ENCODE peak calls at places on chromosome 22, in eight cellular contexts. One of them, this sample, is unnamed.

GRCh38 chr22:25448435-25449051 is 115.9 kb upstream of the GRK3 start:
- DNase-seq in ascending aorta: no peak
- DNase-seq in heart right ventricle: no peak
- DNase-seq in H1: no peak
- DNase-seq in hepatocyte: peak; percentile 30
- DNase-seq in RWPE1: no peak
- DNase-seq in brain microvascular endothelial cell: peak; percentile 13
- DNase-seq in OCI-LY7: peak; percentile 21
- DNase-seq in this sample: no peak

GRCh38 chr22:26589367-26589844 is 526 bp downstream of the TPST2 start:
- DNase-seq in ascending aorta: no peak
- DNase-seq in heart right ventricle: peak; percentile 23
- DNase-seq in hepatocyte: peak; percentile 53
- DNase-seq in RWPE1: peak; percentile 13
- DNase-seq in brain microvascular endothelial cell: no peak
- DNase-seq in H1: no peak
- DNase-seq in OCI-LY7: peak; percentile 28
- DNase-seq in this sample: no peak

GRCh38 chr22:33919591-33920501 is at the start of gene LARGE1:
- DNase-seq in OCI-LY7: peak; percentile 52
- DNase-seq in heart right ventricle: peak; percentile 54
- DNase-seq in hepatocyte: peak; percentile 76
- DNase-seq in brain microvascular endothelial cell: no peak
- DNase-seq in ascending aorta: no peak
- DNase-seq in RWPE1: no peak
- DNase-seq in H1: no peak
- DNase-seq in this sample: no peak

GRCh38 chr22:37462983-37463382 is 23.2 kb downstream of the MFNG start:
- DNase-seq in OCI-LY7: no peak
- DNase-seq in hepatocyte: peak; percentile 82
- DNase-seq in brain microvascular endothelial cell: no peak
- DNase-seq in ascending aorta: no peak
- DNase-seq in H1: no peak
- DNase-seq in RWPE1: no peak
- DNase-seq in heart right ventricle: no peak
- DNase-seq in this sample: no peak

GRCh38 chr22:23127055-23127756 is 14.6 kb downstream of the RSPH14 start:
- DNase-seq in brain microvascular endothelial cell: no peak
- DNase-seq in hepatocyte: no peak
- DNase-seq in ascending aorta: no peak
- DNase-seq in OCI-LY7: no peak
- DNase-seq in RWPE1: no peak
- DNase-seq in heart right ventricle: no peak
- DNase-seq in H1: no peak
- DNase-seq in this sample: no peak

GRCh38 chr22:41417622-41418390 is 28.8 kb downstream of the TOB2 start:
- DNase-seq in hepatocyte: no peak
- DNase-seq in heart right ventricle: peak; percentile 92
- DNase-seq in H1: no peak
- DNase-seq in RWPE1: no peak
- DNase-seq in OCI-LY7: no peak
- DNase-seq in brain microvascular endothelial cell: no peak
- DNase-seq in ascending aorta: peak; percentile 85
- DNase-seq in this sample: no peak

GRCh38 chr22:48187272-48187855 is 1424.9 kb downstream of the TBC1D22A start:
- DNase-seq in ascending aorta: no peak
- DNase-seq in RWPE1: no peak
- DNase-seq in OCI-LY7: no peak
- DNase-seq in H1: no peak
- DNase-seq in hepatocyte: peak; percentile 37
- DNase-seq in heart right ventricle: no peak
- DNase-seq in brain microvascular endothelial cell: no peak
- DNase-seq in this sample: no peak

GRCh38 chr22:35727436-35727835 is 9.8 kb downstream of the APOL5 start:
- DNase-seq in ascending aorta: no peak
- DNase-seq in OCI-LY7: no peak
- DNase-seq in hepatocyte: no peak
- DNase-seq in brain microvascular endothelial cell: no peak
- DNase-seq in RWPE1: no peak
- DNase-seq in heart right ventricle: no peak
- DNase-seq in H1: no peak
- DNase-seq in this sample: no peak

GRCh38 chr22:50276143-50276542 is 6.0 kb upstream of the MAPK11 start:
- DNase-seq in brain microvascular endothelial cell: no peak
- DNase-seq in RWPE1: no peak
- DNase-seq in H1: no peak
- DNase-seq in OCI-LY7: peak; percentile 86
- DNase-seq in hepatocyte: peak; percentile 72
- DNase-seq in ascending aorta: no peak
- DNase-seq in heart right ventricle: peak; percentile 75
- DNase-seq in this sample: no peak

GRCh38 chr22:26550498-26551033 is 38.3 kb upstream of the TFIP11 start:
- DNase-seq in H1: no peak
- DNase-seq in hepatocyte: no peak
- DNase-seq in brain microvascular endothelial cell: peak; percentile 87
- DNase-seq in OCI-LY7: no peak
- DNase-seq in heart right ventricle: peak; percentile 67
- DNase-seq in ascending aorta: no peak
- DNase-seq in RWPE1: no peak
- DNase-seq in this sample: no peak

GRCh38 chr22:25930083-25930482 is 188.1 kb downstream of the MYO18B start:
- DNase-seq in OCI-LY7: no peak
- DNase-seq in heart right ventricle: no peak
- DNase-seq in RWPE1: no peak
- DNase-seq in brain microvascular endothelial cell: no peak
- DNase-seq in ascending aorta: no peak
- DNase-seq in H1: no peak
- DNase-seq in hepatocyte: no peak
- DNase-seq in this sample: no peak

GRCh38 chr22:44218071-44218470 is 37.3 kb downstream of the PARVG start:
- DNase-seq in heart right ventricle: no peak
- DNase-seq in hepatocyte: no peak
- DNase-seq in H1: no peak
- DNase-seq in OCI-LY7: no peak
- DNase-seq in ascending aorta: no peak
- DNase-seq in brain microvascular endothelial cell: no peak
- DNase-seq in RWPE1: no peak
- DNase-seq in this sample: no peak

GRCh38 chr22:22460635-22461034 is 47.9 kb downstream of the ZNF280B start:
- DNase-seq in ascending aorta: no peak
- DNase-seq in heart right ventricle: no peak
- DNase-seq in OCI-LY7: peak; percentile 46
- DNase-seq in RWPE1: no peak
- DNase-seq in hepatocyte: peak; percentile 45
- DNase-seq in H1: no peak
- DNase-seq in brain microvascular endothelial cell: no peak
- DNase-seq in this sample: no peak

GRCh38 chr22:23075050-23075449 is 4.7 kb downstream of the GNAZ start:
- DNase-seq in OCI-LY7: no peak
- DNase-seq in brain microvascular endothelial cell: no peak
- DNase-seq in H1: no peak
- DNase-seq in heart right ventricle: peak; percentile 2
- DNase-seq in RWPE1: no peak
- DNase-seq in hepatocyte: no peak
- DNase-seq in ascending aorta: no peak
- DNase-seq in this sample: no peak

GRCh38 chr22:50361688-50362087 is 18.6 kb downstream of the PPP6R2 start:
- DNase-seq in hepatocyte: no peak
- DNase-seq in H1: no peak
- DNase-seq in OCI-LY7: no peak
- DNase-seq in ascending aorta: no peak
- DNase-seq in RWPE1: no peak
- DNase-seq in brain microvascular endothelial cell: no peak
- DNase-seq in heart right ventricle: no peak
- DNase-seq in this sample: no peak

GRCh38 chr22:48968201-48968959 is 859.3 kb downstream of the BRD1 start:
- DNase-seq in OCI-LY7: peak; percentile 17
- DNase-seq in ascending aorta: no peak
- DNase-seq in RWPE1: no peak
- DNase-seq in brain microvascular endothelial cell: no peak
- DNase-seq in hepatocyte: peak; percentile 74
- DNase-seq in H1: no peak
- DNase-seq in heart right ventricle: no peak
- DNase-seq in this sample: no peak

GRCh38 chr22:41682033-41682807 is 6.4 kb downstream of the SNU13 start:
- DNase-seq in H1: no peak
- DNase-seq in RWPE1: peak; percentile 86
- DNase-seq in heart right ventricle: peak; percentile 88
- DNase-seq in OCI-LY7: peak; percentile 81
- DNase-seq in hepatocyte: peak; percentile 88
- DNase-seq in ascending aorta: peak; percentile 43
- DNase-seq in brain microvascular endothelial cell: peak; percentile 83
- DNase-seq in this sample: peak; percentile 36

GRCh38 chr22:26367402-26368245 is 61.4 kb upstream of the ASPHD2 start:
- DNase-seq in heart right ventricle: no peak
- DNase-seq in hepatocyte: peak; percentile 73
- DNase-seq in RWPE1: peak; percentile 45
- DNase-seq in OCI-LY7: peak; percentile 76
- DNase-seq in ascending aorta: no peak
- DNase-seq in H1: no peak
- DNase-seq in brain microvascular endothelial cell: peak; percentile 32
- DNase-seq in this sample: no peak

GRCh38 chr22:45272498-45272897 is 12.3 kb upstream of the UPK3A start:
- DNase-seq in heart right ventricle: no peak
- DNase-seq in hepatocyte: no peak
- DNase-seq in OCI-LY7: no peak
- DNase-seq in brain microvascular endothelial cell: no peak
- DNase-seq in RWPE1: no peak
- DNase-seq in ascending aorta: no peak
- DNase-seq in H1: no peak
- DNase-seq in this sample: no peak
- H3K27ac ChIP-seq in heart right ventricle: peak overlapping the region; percentile 19
- H3K27ac ChIP-seq in hepatocyte: peak overlapping the region; percentile 94
- H3K27ac ChIP-seq in OCI-LY7: no peak overlapping the region
- H3K27ac ChIP-seq in brain microvascular endothelial cell: no peak overlapping the region
- H3K27ac ChIP-seq in RWPE1: no peak overlapping the region
- H3K27ac ChIP-seq in ascending aorta: peak overlapping the region; percentile 84
- H3K27ac ChIP-seq in H1: no peak overlapping the region
- H3K27ac ChIP-seq in this sample: no peak overlapping the region

GRCh38 chr22:42699281-42699681 is 21.4 kb downstream of the A4GALT start:
- DNase-seq in hepatocyte: no peak
- DNase-seq in OCI-LY7: no peak
- DNase-seq in heart right ventricle: no peak
- DNase-seq in brain microvascular endothelial cell: peak; percentile 30
- DNase-seq in RWPE1: no peak
- DNase-seq in H1: no peak
- DNase-seq in ascending aorta: no peak
- DNase-seq in this sample: no peak
- H3K27ac ChIP-seq in hepatocyte: no peak overlapping the region
- H3K27ac ChIP-seq in OCI-LY7: peak overlapping the region; percentile 26
- H3K27ac ChIP-seq in heart right ventricle: peak overlapping the region; percentile 95
- H3K27ac ChIP-seq in brain microvascular endothelial cell: no peak overlapping the region
- H3K27ac ChIP-seq in RWPE1: peak overlapping the region; percentile 99
- H3K27ac ChIP-seq in H1: no peak overlapping the region
- H3K27ac ChIP-seq in ascending aorta: peak overlapping the region; percentile 93
- H3K27ac ChIP-seq in this sample: no peak overlapping the region

DNA sequence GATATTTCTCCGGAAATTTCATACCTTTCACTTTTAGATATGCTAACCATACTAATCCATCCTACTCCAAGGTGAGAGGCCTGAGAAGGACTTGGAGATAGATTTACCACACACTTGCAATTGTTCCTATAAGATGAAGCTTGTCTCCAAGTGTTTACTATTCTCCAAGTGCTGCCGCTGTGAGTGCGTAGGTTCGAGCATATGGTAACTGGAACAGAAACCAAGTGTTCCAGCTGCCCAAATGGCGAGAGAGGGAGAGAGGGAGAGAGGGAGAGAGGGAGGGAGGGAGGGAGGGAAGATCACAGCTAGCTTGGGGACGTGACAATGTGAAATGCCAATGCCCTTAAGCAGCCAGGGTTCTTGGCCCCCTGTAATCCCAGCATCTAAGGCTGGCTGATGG is 21.5 kb downstream of the ASCC2 start:
- DNase-seq in hepatocyte: no peak
- DNase-seq in brain microvascular endothelial cell: no peak
- DNase-seq in heart right ventricle: no peak
- DNase-seq in OCI-LY7: no peak
- DNase-seq in ascending aorta: no peak
- DNase-seq in H1: no peak
- DNase-seq in RWPE1: no peak
- DNase-seq in this sample: no peak
- H3K27ac ChIP-seq in hepatocyte: no peak overlapping the region
- H3K27ac ChIP-seq in brain microvascular endothelial cell: no peak overlapping the region
- H3K27ac ChIP-seq in heart right ventricle: no peak overlapping the region
- H3K27ac ChIP-seq in OCI-LY7: no peak overlapping the region
- H3K27ac ChIP-seq in ascending aorta: no peak overlapping the region
- H3K27ac ChIP-seq in H1: no peak overlapping the region
- H3K27ac ChIP-seq in RWPE1: peak overlapping the region; percentile 75
- H3K27ac ChIP-seq in this sample: peak overlapping the region; percentile 78

GRCh38 chr22:20981787-20982562 is at the start of gene LZTR1:
- DNase-seq in brain microvascular endothelial cell: peak; percentile 57
- DNase-seq in H1: no peak
- DNase-seq in heart right ventricle: peak; percentile 83
- DNase-seq in OCI-LY7: peak; percentile 87
- DNase-seq in RWPE1: peak; percentile 66
- DNase-seq in hepatocyte: peak; percentile 91
- DNase-seq in ascending aorta: no peak
- DNase-seq in this sample: peak; percentile 40

GRCh38 chr22:20980938-20981722 is 967 bp upstream of the LZTR1 start:
- DNase-seq in heart right ventricle: no peak
- DNase-seq in ascending aorta: no peak
- DNase-seq in RWPE1: no peak
- DNase-seq in hepatocyte: no peak
- DNase-seq in H1: no peak
- DNase-seq in OCI-LY7: no peak
- DNase-seq in brain microvascular endothelial cell: no peak
- DNase-seq in this sample: no peak

GRCh38 chr22:20985720-20986119 is 3.6 kb downstream of the LZTR1 start:
- DNase-seq in brain microvascular endothelial cell: no peak
- DNase-seq in RWPE1: no peak
- DNase-seq in H1: no peak
- DNase-seq in heart right ventricle: no peak
- DNase-seq in ascending aorta: no peak
- DNase-seq in OCI-LY7: no peak
- DNase-seq in hepatocyte: no peak
- DNase-seq in this sample: no peak

GRCh38 chr22:20982563-20982882 is 426 bp downstream of the LZTR1 start:
- DNase-seq in ascending aorta: no peak
- DNase-seq in brain microvascular endothelial cell: no peak
- DNase-seq in RWPE1: peak; percentile 9
- DNase-seq in hepatocyte: no peak
- DNase-seq in H1: no peak
- DNase-seq in OCI-LY7: no peak
- DNase-seq in heart right ventricle: no peak
- DNase-seq in this sample: no peak

DNA sequence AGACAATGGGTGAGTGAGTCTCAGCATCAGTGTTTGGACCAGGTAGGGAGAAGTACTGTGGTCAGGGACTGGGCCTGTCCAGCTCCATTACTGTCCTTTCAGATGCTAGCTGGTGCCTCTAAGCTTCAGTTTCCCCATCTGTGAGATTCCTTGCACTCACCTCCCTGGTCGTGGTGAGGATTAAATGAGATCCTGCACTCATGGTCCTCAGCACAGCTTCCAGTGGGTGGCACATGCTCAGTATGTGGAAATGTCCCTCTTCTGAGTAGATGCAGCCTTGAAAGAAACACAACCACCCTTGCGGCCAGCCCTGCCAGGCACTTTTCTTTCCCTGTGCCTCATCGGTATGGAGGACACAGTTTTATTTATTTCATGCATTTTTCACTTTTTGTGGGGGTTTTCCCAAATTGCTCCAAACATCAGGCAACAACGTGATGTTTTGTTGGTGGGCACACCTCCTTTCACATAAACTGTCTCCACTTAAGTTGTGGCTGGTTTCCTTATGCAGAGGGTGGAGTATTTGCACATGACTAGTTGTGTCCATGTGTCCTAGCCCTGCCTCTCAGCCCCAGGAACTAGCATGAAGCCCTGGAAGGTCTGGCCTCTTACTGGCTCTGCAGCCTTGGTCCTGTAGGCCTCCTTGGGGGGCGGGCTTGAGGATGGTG is 1.1 kb downstream of the LZTR1 start:
- DNase-seq in RWPE1: no peak
- DNase-seq in brain microvascular endothelial cell: no peak
- DNase-seq in ascending aorta: no peak
- DNase-seq in heart right ventricle: no peak
- DNase-seq in hepatocyte: no peak
- DNase-seq in H1: no peak
- DNase-seq in OCI-LY7: no peak
- DNase-seq in this sample: no peak
- H3K27ac ChIP-seq in RWPE1: peak overlapping the region; percentile 85
- H3K27ac ChIP-seq in brain microvascular endothelial cell: no peak overlapping the region
- H3K27ac ChIP-seq in ascending aorta: peak overlapping the region; percentile 85
- H3K27ac ChIP-seq in heart right ventricle: no peak overlapping the region
- H3K27ac ChIP-seq in hepatocyte: no peak overlapping the region
- H3K27ac ChIP-seq in H1: no peak overlapping the region
- H3K27ac ChIP-seq in OCI-LY7: no peak overlapping the region
- H3K27ac ChIP-seq in this sample: no peak overlapping the region

This sample was measured in epithelial cell of prostate.